ENCODE peak calls at places on chromosomes 2 and 18, in eight cellular contexts. H, Q, O, A, M, B, N and P are unnamed samples.

GRCh38 chr2:12314119-12314735 is 402.5 kb upstream of the TRIB2 start:
- DNase-seq in H (no peak), Q (no peak), O (no peak), A (no peak), M (no peak), B (no peak), N (no peak), P (no peak)

GRCh38 chr18:1585881-1586488 is 681.3 kb downstream of the ADCYAP1 start:
- DNase-seq in H (no peak), Q (peak), O (peak), A (no peak), M (no peak), B (no peak), N (peak), P (peak)

GRCh38 chr2:14016289-14016955 is 616.1 kb upstream of the LRATD1 start:
- DNase-seq in H (no peak), Q (no peak), O (no peak), A (no peak), M (no peak), B (peak), N (no peak), P (no peak)

GRCh38 chr2:235551965-235552364 is 58.1 kb downstream of the AGAP1 start:
- DNase-seq in H (peak), Q (no peak), O (peak), A (peak), M (no peak), B (peak), N (no peak), P (peak)

GRCh38 chr2:176704282-176704773 is 435.1 kb downstream of the MTX2 start:
- DNase-seq in H (no peak), Q (no peak), O (no peak), A (no peak), M (no peak), B (no peak), N (no peak), P (no peak)

GRCh38 chr2:217900010-217900779 is 102.6 kb downstream of the TNS1 start:
- DNase-seq in H (no peak), Q (no peak), O (no peak), A (no peak), M (no peak), B (no peak), N (no peak), P (no peak)

GRCh38 chr2:3406501-3406900 is 27.0 kb downstream of the TRAPPC12 start:
- DNase-seq in H (no peak), Q (no peak), O (no peak), A (no peak), M (no peak), B (no peak), N (no peak), P (no peak)

GRCh38 chr2:240139666-240140393 is 628 bp downstream of the OTOS start:
- DNase-seq in H (no peak), Q (no peak), O (peak), A (no peak), M (no peak), B (no peak), N (no peak), P (no peak)

GRCh38 chr2:236177604-236177966 is 9.4 kb upstream of the GBX2 start:
- DNase-seq in H (peak), Q (peak), O (peak), A (no peak), M (no peak), B (no peak), N (peak), P (no peak)

GRCh38 chr2:88442061-88442460 is 10.4 kb downstream of the FOXI3 start:
- DNase-seq in H (no peak), Q (no peak), O (no peak), A (no peak), M (no peak), B (no peak), N (no peak), P (no peak)